ENCODE peak calls at places on chromosomes 12 and 14, in eight cellular contexts. H is suprapubic skin, G is tibial artery, B is cardiac fibroblast, W is nephron progenitor cell, A is cardiac muscle cell, D is dorsolateral prefrontal cortex, E is bronchial epithelial cell. S is an unnamed sample.

GRCh38 chr14:46580941-46581671 is 70.5 kb downstream of the RPL10L start:
- DNase-seq in H (no peak), G (no peak), B (peak; percentile 44), W (peak; percentile 39), A (peak; percentile 62), D (no peak), E (peak; percentile 38), S (no peak)

GRCh38 chr14:89507521-89507920 is 90.5 kb upstream of the FOXN3 start:
- DNase-seq in H (no peak), G (no peak), B (peak; percentile 45), W (no peak), A (peak; percentile 46), D (no peak), E (peak; percentile 96), S (peak; percentile 80)

GRCh38 chr14:101114726-101115481 is 211.4 kb upstream of the RTL1 start:
- DNase-seq in H (peak; percentile 75), G (peak; percentile 11), B (no peak), W (no peak), A (no peak), D (no peak), E (no peak), S (no peak)

GRCh38 chr12:66647034-66647691 is 31.7 kb downstream of the GRIP1 start:
- DNase-seq in H (no peak), G (no peak), B (peak; percentile 54), W (no peak), A (peak; percentile 74), D (no peak), E (peak; percentile 86), S (peak; percentile 92)

GRCh38 chr12:77861317-77861716 is 30.6 kb downstream of the NAV3 start:
- DNase-seq in H (no peak), G (no peak), B (peak; percentile 16), W (no peak), A (no peak), D (no peak), E (no peak), S (no peak)

GRCh38 chr14:20823859-20824258 is 21.2 kb upstream of the RNASE1 start:
- DNase-seq in H (no peak), G (no peak), B (no peak), W (no peak), A (no peak), D (no peak), E (no peak), S (no peak)

GRCh38 chr12:116389990-116390655 is 112.6 kb upstream of the MED13L start:
- DNase-seq in H (no peak), G (peak; percentile 44), B (peak; percentile 94), W (no peak), A (peak; percentile 94), D (no peak), E (peak; percentile 99), S (peak; percentile 94)

GRCh38 chr12:109458086-109458485 is 19.0 kb downstream of the KCTD10 start:
- DNase-seq in H (no peak), G (no peak), B (peak; percentile 54), W (no peak), A (peak; percentile 68), D (no peak), E (no peak), S (no peak)

GRCh38 chr14:104230946-104231345 is 92.6 kb downstream of the KIF26A start:
- DNase-seq in H (no peak), G (no peak), B (no peak), W (no peak), A (no peak), D (no peak), E (no peak), S (no peak)

GRCh38 chr12:10392394-10392930 is 2.6 kb upstream of the KLRK1 start:
- DNase-seq in H (no peak), G (peak; percentile 76), B (peak; percentile 98), W (no peak), A (peak; percentile 99), D (no peak), E (peak; percentile 94), S (peak; percentile 77)

GRCh38 chr14:54338696-54339317 is 58.0 kb upstream of the CDKN3 start:
- DNase-seq in H (no peak), G (no peak), B (peak; percentile 81), W (no peak), A (peak; percentile 80), D (no peak), E (peak; percentile 61), S (no peak)

GRCh38 chr12:131137009-131137835 is 183.5 kb downstream of the ADGRD1 start:
- DNase-seq in H (no peak), G (no peak), B (no peak), W (no peak), A (no peak), D (no peak), E (no peak), S (no peak)

GRCh38 chr12:75960086-75960910 is 71.3 kb downstream of the PHLDA1 start:
- DNase-seq in H (no peak), G (no peak), B (no peak), W (no peak), A (peak; percentile 18), D (no peak), E (no peak), S (no peak)

GRCh38 chr14:74014299-74014698 is 4.8 kb downstream of the ENTPD5 start:
- DNase-seq in H (no peak), G (no peak), B (peak; percentile 10), W (no peak), A (peak; percentile 3), D (no peak), E (no peak), S (no peak)

GRCh38 chr14:50082784-50083466 is 33.4 kb downstream of the VCPKMT start:
- DNase-seq in H (no peak), G (no peak), B (no peak), W (no peak), A (no peak), D (no peak), E (peak; percentile 76), S (peak; percentile 53)

GRCh38 chr12:131827961-131828534 is at the start of gene MMP17:
- DNase-seq in H (peak; percentile 80), G (no peak), B (peak; percentile 73), W (peak; percentile 84), A (peak; percentile 72), D (peak; percentile 46), E (no peak), S (no peak)

GRCh38 chr12:69569236-69569635 is 16.0 kb upstream of the CCT2 start:
- DNase-seq in H (no peak), G (no peak), B (no peak), W (no peak), A (no peak), D (no peak), E (peak; percentile 84), S (peak; percentile 61)

GRCh38 chr14:77040995-77041744 is 12.7 kb upstream of the IRF2BPL start:
- DNase-seq in H (no peak), G (peak; percentile 53), B (no peak), W (no peak), A (no peak), D (no peak), E (no peak), S (no peak)

GRCh38 chr14:37340353-37340752 is 142.6 kb downstream of the MIPOL1 start:
- DNase-seq in H (no peak), G (no peak), B (no peak), W (no peak), A (no peak), D (no peak), E (no peak), S (no peak)
- TF ChIP-seq CTCF in H (no peak), G (no peak), B (peak; percentile 13), W (no peak), A (no peak), D (no peak), E (peak; percentile 10), S (peak; percentile 20)

GRCh38 chr14:83940253-83940652 is 1589.7 kb upstream of the FLRT2 start:
- DNase-seq in H (no peak), G (no peak), B (peak; percentile 3), W (no peak), A (peak; percentile 10), D (no peak), E (no peak), S (no peak)
- TF ChIP-seq CTCF in H (no peak), G (no peak), B (no peak), W (no peak), A (peak; percentile 14), D (no peak), E (no peak), S (peak; percentile 27)

GRCh38 chr12:53124352-53124723 is 21.1 kb downstream of the SOAT2 start:
- DNase-seq in H (no peak), G (no peak), B (no peak), W (no peak), A (no peak), D (no peak), E (no peak), S (no peak)

GRCh38 chr12:53128780-53129747 is 25.8 kb downstream of the SOAT2 start:
- DNase-seq in H (no peak), G (no peak), B (no peak), W (no peak), A (no peak), D (no peak), E (no peak), S (no peak)

GRCh38 chr12:53122961-53123468 is 19.7 kb downstream of the SOAT2 start:
- DNase-seq in H (no peak), G (no peak), B (peak; percentile 22), W (no peak), A (peak; percentile 64), D (no peak), E (peak; percentile 35), S (peak; percentile 35)

GRCh38 chr12:53123578-53124351 is 20.5 kb downstream of the SOAT2 start:
- DNase-seq in H (no peak), G (no peak), B (no peak), W (no peak), A (no peak), D (no peak), E (peak; percentile 52), S (peak; percentile 25)

DNA sequence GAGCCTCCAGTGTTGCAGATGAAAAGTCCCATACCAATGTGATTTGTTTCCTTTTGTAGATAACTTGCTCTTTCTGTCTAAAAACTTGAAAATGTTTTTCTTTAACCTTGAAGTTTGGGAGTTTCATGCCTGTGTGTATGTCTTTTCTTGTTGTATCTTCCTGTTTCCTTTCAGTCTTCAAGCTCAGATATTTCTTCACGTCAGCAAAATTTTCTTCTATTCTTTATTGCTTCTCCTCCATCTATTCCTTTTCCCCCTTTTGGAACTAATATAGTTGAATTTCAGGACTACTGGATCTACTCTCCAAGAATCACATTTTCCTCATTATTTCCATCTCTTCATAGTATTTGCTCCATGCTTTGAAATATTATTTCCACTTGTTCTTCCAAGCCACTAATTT is 23.9 kb downstream of the SOAT2 start:
- DNase-seq in H (no peak), G (no peak), B (no peak), W (no peak), A (no peak), D (no peak), E (no peak), S (no peak)
- TF ChIP-seq CTCF in H (no peak), G (no peak), B (no peak), W (no peak), A (no peak), D (no peak), E (no peak), S (no peak)

DNA sequence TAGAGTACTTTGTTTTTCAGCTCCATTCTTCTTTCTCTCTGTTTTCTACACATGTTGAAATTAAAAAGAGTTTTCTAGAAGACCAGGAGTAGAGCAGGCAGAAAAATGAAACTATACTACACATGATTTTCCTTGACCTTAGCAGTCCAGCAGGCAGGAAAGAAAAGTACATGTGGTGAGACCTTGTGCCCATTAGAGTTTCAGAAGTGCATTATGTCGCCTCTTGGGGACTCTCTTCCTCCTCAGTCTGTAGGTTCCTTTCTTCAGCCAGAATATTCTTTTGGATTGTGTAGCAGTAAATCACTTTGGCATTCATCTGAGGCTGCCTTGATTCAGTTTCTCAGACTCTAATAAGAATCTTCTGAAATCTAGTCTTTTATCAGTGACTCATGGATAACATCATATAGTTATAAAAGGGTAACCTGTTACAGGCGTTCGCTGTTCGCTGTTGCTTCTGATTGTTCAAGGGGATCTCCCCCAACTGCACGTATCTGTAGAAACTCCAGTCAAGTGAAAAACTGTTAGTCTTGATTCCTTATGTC is 161.8 kb downstream of the ANO4 start:
- DNase-seq in H (no peak), G (no peak), B (peak; percentile 10), W (no peak), A (peak; percentile 5), D (no peak), E (no peak), S (no peak)
- TF ChIP-seq CTCF in H (no peak), G (no peak), B (no peak), W (no peak), A (no peak), D (no peak), E (no peak), S (no peak)

S was measured in foreskin keratinocyte.